ENCODE peak calls at places on chromosomes 12 and 14, in six cellular contexts. J is H9, W is H1, S is mesenchymal stem cell, Z is IMR-90, A is trophoblast cell. M is an unnamed sample.

GRCh38 chr14:49641697-49642129 is 6.7 kb upstream of the DNAAF2 start:
- DNase-seq in J (no peak), W (no peak), S (peak), Z (peak), A (no peak), M (no peak)

GRCh38 chr14:21070610-21071224 is 613 bp downstream of the ARHGEF40 start:
- DNase-seq in J (peak), W (no peak), S (peak), Z (peak), A (peak), M (peak)

GRCh38 chr12:26740991-26741390 is 92.0 kb downstream of the ITPR2 start:
- DNase-seq in J (no peak), W (no peak), S (no peak), Z (no peak), A (no peak), M (no peak)

GRCh38 chr14:54600685-54601084 is 33.8 kb downstream of the SAMD4A start:
- DNase-seq in J (no peak), W (no peak), S (peak), Z (peak), A (peak), M (no peak)

GRCh38 chr14:34614638-34615037 is 15.3 kb downstream of the SNX6 start:
- DNase-seq in J (no peak), W (no peak), S (no peak), Z (no peak), A (no peak), M (no peak)

GRCh38 chr12:45216297-45216982 is 545 bp downstream of the ANO6 start:
- DNase-seq in J (peak), W (no peak), S (peak), Z (peak), A (peak), M (peak)

GRCh38 chr12:103249614-103250013 is 246.2 kb downstream of the C12orf42 start:
- DNase-seq in J (no peak), W (no peak), S (no peak), Z (no peak), A (no peak), M (no peak)

GRCh38 chr14:100850841-100851585 is 25.1 kb downstream of the MEG3 start:
- DNase-seq in J (peak), W (peak), S (no peak), Z (no peak), A (peak), M (no peak)

GRCh38 chr12:50275545-50275944 is 7.8 kb downstream of the LIMA1 start:
- DNase-seq in J (no peak), W (no peak), S (no peak), Z (no peak), A (no peak), M (no peak)

GRCh38 chr12:64088431-64089349 is 133.4 kb downstream of the KICS2 start:
- DNase-seq in J (peak), W (peak), S (peak), Z (peak), A (peak), M (peak)

GRCh38 chr12:103680591-103681065 is 93.6 kb downstream of the STAB2 start:
- DNase-seq in J (no peak), W (no peak), S (no peak), Z (peak), A (no peak), M (no peak)

GRCh38 chr12:60501124-60501729 is 905.4 kb downstream of the SLC16A7 start:
- DNase-seq in J (no peak), W (no peak), S (peak), Z (no peak), A (no peak), M (no peak)

GRCh38 chr12:64083285-64084210 is 138.5 kb downstream of the KICS2 start:
- DNase-seq in J (no peak), W (no peak), S (peak), Z (peak), A (no peak), M (no peak)

GRCh38 chr14:52124791-52125661 is 56.2 kb upstream of the NID2 start:
- DNase-seq in J (peak), W (peak), S (peak), Z (peak), A (peak), M (no peak)

DNA sequence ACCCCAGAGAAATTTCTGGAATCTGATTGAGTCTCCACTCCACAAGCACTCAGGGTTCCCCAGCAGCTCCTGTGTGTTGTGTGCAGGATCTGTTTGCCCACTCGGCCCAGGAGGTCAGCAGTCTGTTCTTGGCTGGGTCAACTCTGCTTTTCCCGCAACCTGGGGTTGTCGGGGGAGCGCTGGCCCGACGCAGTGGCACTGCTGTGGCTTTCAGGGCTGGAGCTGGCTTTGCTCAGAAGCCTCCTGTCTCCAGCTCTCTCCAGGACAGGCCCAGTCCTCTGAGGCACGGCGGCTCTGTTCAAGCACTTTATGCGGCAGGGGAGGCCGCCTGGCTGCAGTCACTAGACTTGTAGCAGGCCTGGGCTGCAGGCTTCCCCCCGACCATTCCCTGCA is 23.7 kb downstream of the P2RX4 start:
- DNase-seq in J (peak), W (no peak), S (no peak), Z (no peak), A (no peak), M (no peak)
- H3K14ac ChIP-seq in J (no peak), W (no peak), S (no peak), Z (no peak), A (no peak), M (no peak)

GRCh38 chr14:88518592-88519512 is 36.0 kb downstream of the PTPN21 start:
- DNase-seq in J (no peak), W (no peak), S (peak), Z (peak), A (no peak), M (no peak)

GRCh38 chr14:88519907-88520306 is 34.9 kb downstream of the PTPN21 start:
- DNase-seq in J (no peak), W (no peak), S (no peak), Z (no peak), A (no peak), M (no peak)

GRCh38 chr14:88516742-88517418 is 37.9 kb downstream of the PTPN21 start:
- DNase-seq in J (no peak), W (no peak), S (no peak), Z (no peak), A (no peak), M (peak)

GRCh38 chr14:88522393-88522792 is 32.4 kb downstream of the PTPN21 start:
- DNase-seq in J (no peak), W (no peak), S (no peak), Z (no peak), A (peak), M (no peak)

GRCh38 chr14:88521818-88522217 is 33.0 kb downstream of the PTPN21 start:
- DNase-seq in J (no peak), W (no peak), S (no peak), Z (peak), A (peak), M (no peak)
- H2AK5ac ChIP-seq in J (no peak), W (no peak), S (no peak), Z (no peak), A (no peak), M (no peak)

GRCh38 chr12:27974735-27975221 is 2.2 kb upstream of the PTHLH start:
- DNase-seq in J (peak), W (no peak), S (no peak), Z (no peak), A (peak), M (no peak)
- H3K14ac ChIP-seq in J (no peak), W (no peak), S (no peak), Z (no peak), A (no peak), M (no peak)

GRCh38 chr12:7989827-7990491 is 42.6 kb upstream of the FOXJ2 start:
- DNase-seq in J (no peak), W (no peak), S (peak), Z (peak), A (peak), M (no peak)
- H2AK5ac ChIP-seq in J (no peak), W (no peak), S (no peak), Z (peak), A (no peak), M (no peak)

GRCh38 chr14:58626441-58626840 is 11.3 kb upstream of the DACT1 start:
- DNase-seq in J (no peak), W (no peak), S (peak), Z (peak), A (peak), M (no peak)
- H3K14ac ChIP-seq in J (no peak), W (no peak), S (no peak), Z (no peak), A (no peak), M (no peak)